ENCODE peak calls at places on chromosomes 11 and 22, in five cellular contexts. One of them, this sample, is unnamed.

GRCh38 chr22:38203090-38203810 is 1.5 kb downstream of the MAFF start:
- DNase-seq in SK-N-MC: no peak
- DNase-seq in pancreas: peak
- DNase-seq in tibial nerve: no peak
- DNase-seq in brain microvascular endothelial cell: no peak
- DNase-seq in this sample: no peak

GRCh38 chr11:40647290-40647689 is 812.2 kb downstream of the LRRC4C start:
- DNase-seq in pancreas: no peak
- DNase-seq in brain microvascular endothelial cell: no peak
- DNase-seq in SK-N-MC: no peak
- DNase-seq in tibial nerve: no peak
- DNase-seq in this sample: no peak

GRCh38 chr11:47904048-47904447 is 55.9 kb upstream of the NUP160 start:
- DNase-seq in brain microvascular endothelial cell: no peak
- DNase-seq in pancreas: no peak
- DNase-seq in SK-N-MC: no peak
- DNase-seq in tibial nerve: no peak
- DNase-seq in this sample: no peak

GRCh38 chr11:115687934-115688333 is 183.7 kb upstream of the CADM1 start:
- DNase-seq in SK-N-MC: no peak
- DNase-seq in tibial nerve: no peak
- DNase-seq in pancreas: no peak
- DNase-seq in brain microvascular endothelial cell: no peak
- DNase-seq in this sample: no peak

GRCh38 chr11:24697722-24698121 is 200.9 kb downstream of the LUZP2 start:
- DNase-seq in brain microvascular endothelial cell: peak
- DNase-seq in SK-N-MC: no peak
- DNase-seq in tibial nerve: no peak
- DNase-seq in pancreas: no peak
- DNase-seq in this sample: no peak

GRCh38 chr22:17213976-17214375 is 5.3 kb downstream of the ADA2 start:
- DNase-seq in SK-N-MC: no peak
- DNase-seq in tibial nerve: no peak
- DNase-seq in pancreas: peak
- DNase-seq in brain microvascular endothelial cell: peak
- DNase-seq in this sample: no peak

GRCh38 chr11:66915046-66915832 is 42.9 kb downstream of the PC start:
- DNase-seq in SK-N-MC: no peak
- DNase-seq in brain microvascular endothelial cell: no peak
- DNase-seq in pancreas: no peak
- DNase-seq in tibial nerve: no peak
- DNase-seq in this sample: peak

GRCh38 chr22:47014946-47015345 is 252.5 kb downstream of the TBC1D22A start:
- DNase-seq in pancreas: no peak
- DNase-seq in brain microvascular endothelial cell: no peak
- DNase-seq in tibial nerve: no peak
- DNase-seq in SK-N-MC: no peak
- DNase-seq in this sample: no peak

GRCh38 chr11:134036484-134037092 is 32.3 kb upstream of the JAM3 start:
- DNase-seq in SK-N-MC: no peak
- DNase-seq in brain microvascular endothelial cell: no peak
- DNase-seq in pancreas: peak
- DNase-seq in tibial nerve: no peak
- DNase-seq in this sample: no peak
- H3K27ac ChIP-seq in SK-N-MC: no peak
- H3K27ac ChIP-seq in brain microvascular endothelial cell: no peak
- H3K27ac ChIP-seq in pancreas: peak
- H3K27ac ChIP-seq in tibial nerve: peak
- H3K27ac ChIP-seq in this sample: peak

GRCh38 chr22:19840059-19840458 is 14.6 kb downstream of the GNB1L start:
- DNase-seq in pancreas: no peak
- DNase-seq in brain microvascular endothelial cell: no peak
- DNase-seq in SK-N-MC: no peak
- DNase-seq in tibial nerve: no peak
- DNase-seq in this sample: no peak
- H3K27ac ChIP-seq in pancreas: no peak
- H3K27ac ChIP-seq in brain microvascular endothelial cell: no peak
- H3K27ac ChIP-seq in SK-N-MC: no peak
- H3K27ac ChIP-seq in tibial nerve: no peak
- H3K27ac ChIP-seq in this sample: no peak

GRCh38 chr11:61610905-61611304 is 30.0 kb upstream of the SYT7 start:
- DNase-seq in tibial nerve: no peak
- DNase-seq in SK-N-MC: no peak
- DNase-seq in pancreas: no peak
- DNase-seq in brain microvascular endothelial cell: no peak
- DNase-seq in this sample: no peak
- H3K27ac ChIP-seq in tibial nerve: no peak
- H3K27ac ChIP-seq in SK-N-MC: no peak
- H3K27ac ChIP-seq in pancreas: no peak
- H3K27ac ChIP-seq in brain microvascular endothelial cell: no peak
- H3K27ac ChIP-seq in this sample: no peak

DNA sequence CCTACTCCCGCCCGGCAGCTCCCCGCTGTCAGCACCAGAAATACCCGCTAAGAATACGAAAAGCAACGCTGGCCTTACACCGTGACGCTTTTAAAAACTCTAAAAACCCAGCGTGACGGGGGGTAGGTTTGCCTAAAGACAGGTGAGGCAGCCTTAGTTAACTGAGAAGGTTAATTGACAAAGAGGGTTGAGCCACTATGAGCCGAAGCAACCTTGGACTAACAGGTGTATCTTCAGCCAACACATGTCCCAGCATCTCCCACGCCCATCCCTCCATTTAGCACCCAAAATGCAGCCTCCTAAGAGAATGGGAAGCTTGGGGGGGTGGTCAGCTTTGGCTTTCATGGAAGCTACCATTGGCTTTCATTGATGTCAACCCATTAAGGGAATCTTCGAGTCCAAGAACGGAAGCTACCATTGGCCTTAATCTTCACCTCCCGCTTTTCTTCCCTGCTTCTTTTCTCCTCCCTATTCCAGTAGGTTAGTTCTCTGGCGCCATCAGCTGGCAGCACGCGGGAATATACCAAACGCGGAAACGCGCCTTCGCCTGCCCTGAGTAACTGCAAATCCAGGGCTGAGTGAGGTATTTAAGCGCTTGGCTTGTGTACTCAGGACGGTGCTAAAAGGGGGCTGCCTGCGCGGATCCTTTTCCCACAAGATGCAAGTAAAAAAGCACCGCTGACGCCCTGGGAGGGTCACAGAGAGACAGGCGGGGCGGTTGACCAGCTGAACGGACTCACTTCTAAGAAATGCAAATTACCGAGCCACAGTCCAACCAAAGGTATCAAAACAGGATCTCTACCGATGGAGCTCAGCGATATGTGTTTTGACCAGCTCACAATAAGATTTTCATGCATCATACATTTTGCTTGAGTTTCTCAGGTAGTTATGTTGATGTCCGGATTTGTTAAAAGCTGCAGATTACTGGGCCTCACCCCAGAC is 38.5 kb upstream of the GLYATL1 start:
- DNase-seq in SK-N-MC: peak
- DNase-seq in tibial nerve: peak
- DNase-seq in brain microvascular endothelial cell: peak
- DNase-seq in pancreas: peak
- DNase-seq in this sample: no peak
- H3K27ac ChIP-seq in SK-N-MC: no peak
- H3K27ac ChIP-seq in tibial nerve: no peak
- H3K27ac ChIP-seq in brain microvascular endothelial cell: no peak
- H3K27ac ChIP-seq in pancreas: no peak
- H3K27ac ChIP-seq in this sample: no peak

GRCh38 chr22:31119026-31119717 is 3.6 kb upstream of the INPP5J start:
- DNase-seq in pancreas: no peak
- DNase-seq in SK-N-MC: no peak
- DNase-seq in tibial nerve: no peak
- DNase-seq in brain microvascular endothelial cell: no peak
- DNase-seq in this sample: no peak
- H3K27ac ChIP-seq in pancreas: no peak
- H3K27ac ChIP-seq in SK-N-MC: no peak
- H3K27ac ChIP-seq in tibial nerve: no peak
- H3K27ac ChIP-seq in brain microvascular endothelial cell: no peak
- H3K27ac ChIP-seq in this sample: no peak

DNA sequence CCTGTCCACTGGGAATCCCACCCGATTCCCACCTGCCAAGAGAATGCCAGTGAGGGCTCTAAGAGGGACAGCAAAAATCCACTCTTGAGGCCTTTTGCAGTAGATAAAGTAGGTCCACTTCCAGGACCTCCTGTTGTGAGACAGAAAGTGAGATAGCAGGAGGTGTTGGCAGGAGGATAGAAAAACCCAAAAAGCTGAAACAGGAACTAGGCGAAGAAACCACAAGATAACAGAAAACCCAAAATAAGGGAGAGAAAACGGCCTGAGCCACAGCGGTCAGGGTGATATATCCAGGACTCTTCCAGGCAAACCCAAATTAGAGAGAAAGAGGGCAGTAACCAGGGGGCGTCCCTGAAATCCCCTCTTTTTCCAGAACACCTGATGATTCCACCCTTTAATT is 79.7 kb upstream of the LINC01488 start:
- DNase-seq in brain microvascular endothelial cell: no peak
- DNase-seq in pancreas: no peak
- DNase-seq in tibial nerve: no peak
- DNase-seq in SK-N-MC: no peak
- DNase-seq in this sample: no peak
- H3K27ac ChIP-seq in brain microvascular endothelial cell: no peak
- H3K27ac ChIP-seq in pancreas: no peak
- H3K27ac ChIP-seq in tibial nerve: no peak
- H3K27ac ChIP-seq in SK-N-MC: no peak
- H3K27ac ChIP-seq in this sample: no peak

GRCh38 chr11:8760896-8761295 is 78.3 kb downstream of the RPL27A start:
- DNase-seq in pancreas: no peak
- DNase-seq in brain microvascular endothelial cell: no peak
- DNase-seq in tibial nerve: no peak
- DNase-seq in SK-N-MC: no peak
- DNase-seq in this sample: no peak
- H3K27ac ChIP-seq in pancreas: no peak
- H3K27ac ChIP-seq in brain microvascular endothelial cell: no peak
- H3K27ac ChIP-seq in tibial nerve: no peak
- H3K27ac ChIP-seq in SK-N-MC: no peak
- H3K27ac ChIP-seq in this sample: no peak

DNA sequence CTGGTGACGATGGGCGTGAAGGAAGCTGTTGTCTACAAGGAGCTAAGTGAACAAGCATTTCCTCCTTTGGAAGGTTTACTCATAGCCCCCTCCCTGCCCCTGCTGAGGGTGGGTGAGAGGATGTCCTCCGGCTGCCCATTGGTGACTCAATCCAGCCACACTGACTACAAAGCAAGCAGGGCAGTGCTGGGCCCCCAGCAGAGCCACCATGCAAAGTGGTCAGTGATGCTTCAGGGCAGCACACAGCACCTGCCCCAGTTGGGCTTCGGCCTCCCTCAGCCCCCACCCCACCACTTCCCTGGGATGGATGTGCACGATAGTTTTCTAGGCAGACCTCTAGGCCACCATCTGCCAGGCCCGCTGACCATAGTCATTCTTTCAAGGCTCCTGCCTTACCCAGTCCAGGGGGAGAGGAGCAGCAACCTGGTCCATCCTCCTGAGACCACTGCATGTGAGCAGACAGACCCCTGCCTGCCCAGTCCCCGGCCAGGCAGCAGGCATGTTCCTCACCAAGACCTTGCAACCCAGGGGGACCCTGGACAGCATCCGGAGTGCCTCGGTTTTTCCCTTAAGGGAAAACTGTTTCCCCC is 125.1 kb downstream of the BCR start:
- DNase-seq in tibial nerve: no peak
- DNase-seq in SK-N-MC: no peak
- DNase-seq in brain microvascular endothelial cell: peak
- DNase-seq in pancreas: no peak
- DNase-seq in this sample: no peak
- H3K27ac ChIP-seq in tibial nerve: peak
- H3K27ac ChIP-seq in SK-N-MC: no peak
- H3K27ac ChIP-seq in brain microvascular endothelial cell: peak
- H3K27ac ChIP-seq in pancreas: no peak
- H3K27ac ChIP-seq in this sample: peak

GRCh38 chr11:70066136-70066520 is 12.0 kb upstream of the ANO1 start:
- DNase-seq in brain microvascular endothelial cell: no peak
- DNase-seq in tibial nerve: no peak
- DNase-seq in SK-N-MC: no peak
- DNase-seq in pancreas: no peak
- DNase-seq in this sample: no peak
- H3K27ac ChIP-seq in brain microvascular endothelial cell: no peak
- H3K27ac ChIP-seq in tibial nerve: no peak
- H3K27ac ChIP-seq in SK-N-MC: no peak
- H3K27ac ChIP-seq in pancreas: no peak
- H3K27ac ChIP-seq in this sample: no peak

DNA sequence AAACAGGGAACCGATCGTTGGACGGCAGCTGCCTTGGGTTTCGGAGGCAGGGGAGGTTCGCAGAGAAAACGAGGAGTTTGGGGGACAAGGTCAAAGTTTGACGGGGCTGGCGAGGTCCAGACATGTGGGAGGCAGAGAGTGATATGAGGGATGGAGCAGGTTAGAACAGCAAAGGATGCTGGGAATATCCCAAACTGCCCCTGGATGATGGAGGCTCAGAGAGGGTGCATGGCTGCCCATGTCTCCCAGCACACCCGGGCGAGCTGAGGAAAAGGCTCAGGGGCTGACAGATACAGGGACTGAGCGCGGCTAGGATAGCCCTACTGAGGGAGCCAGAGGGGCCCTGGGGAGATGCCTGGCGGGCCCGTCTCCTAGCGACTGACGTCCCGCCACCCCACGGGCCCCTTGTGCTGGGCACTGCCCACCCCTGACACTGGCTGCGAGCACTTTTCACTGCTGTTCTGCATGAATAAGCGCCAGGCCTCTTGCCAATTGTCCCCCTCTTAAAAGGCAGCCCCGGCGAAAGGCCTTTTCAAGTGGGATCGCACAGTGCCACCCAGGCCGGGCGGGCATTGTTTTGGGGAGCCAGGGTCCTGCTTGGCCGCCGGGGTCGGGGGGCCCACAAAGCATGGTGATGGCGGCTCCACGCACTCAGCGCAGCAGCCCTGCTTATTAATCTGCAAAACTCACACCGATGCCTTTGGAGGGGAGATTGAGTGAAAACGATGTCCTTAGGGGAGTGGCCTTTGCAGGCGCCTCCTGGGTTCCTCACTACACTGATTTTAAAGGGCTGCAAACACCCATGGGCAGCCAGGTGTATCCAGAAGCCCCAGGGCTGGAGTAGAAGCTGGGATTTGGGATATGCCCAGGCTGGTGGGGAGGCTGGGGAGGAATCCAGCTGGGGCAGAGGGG is 90.0 kb upstream of the LINC01488 start:
- DNase-seq in pancreas: no peak
- DNase-seq in brain microvascular endothelial cell: no peak
- DNase-seq in SK-N-MC: no peak
- DNase-seq in tibial nerve: no peak
- DNase-seq in this sample: no peak
- H3K27ac ChIP-seq in pancreas: no peak
- H3K27ac ChIP-seq in brain microvascular endothelial cell: no peak
- H3K27ac ChIP-seq in SK-N-MC: no peak
- H3K27ac ChIP-seq in tibial nerve: no peak
- H3K27ac ChIP-seq in this sample: no peak